ENCODE peak calls at places on chromosome 4, in six cellular contexts. E is PC-3; P is activated gamma-delta T cell treated with anti-CD3 and anti-CD28 coated beads, Interleukin-2, amount 50 U/mL, for 16 hours; F is nephron progenitor cell; K is anterior cingulate cortex; R is AG09309. Z is an unnamed sample.

GRCh38 chr4:156146581-156146980 is 192.9 kb upstream of the CTSO start:
- DNase-seq in E (no peak), P (no peak), F (no peak), K (no peak), R (no peak), Z (no peak)

GRCh38 chr4:535181-535923 is 36.3 kb downstream of the PIGG start:
- DNase-seq in E (no peak), P (no peak), F (no peak), K (no peak), R (no peak), Z (no peak)

GRCh38 chr4:153579872-153580271 is 104.2 kb upstream of the TLR2 start:
- DNase-seq in E (no peak), P (no peak), F (no peak), K (no peak), R (no peak), Z (no peak)

GRCh38 chr4:4461850-4462249 is 74.9 kb downstream of the NSG1 start:
- DNase-seq in E (no peak), P (peak), F (no peak), K (no peak), R (no peak), Z (no peak)

GRCh38 chr4:72314869-72315268 is 254.2 kb downstream of the ADAMTS3 start:
- DNase-seq in E (peak), P (no peak), F (no peak), K (no peak), R (peak), Z (peak)

GRCh38 chr4:38815879-38816782 is 11.5 kb upstream of the TLR1 start:
- DNase-seq in E (no peak), P (no peak), F (no peak), K (no peak), R (no peak), Z (peak)

GRCh38 chr4:4771160-4771559 is 88.3 kb upstream of the MSX1 start:
- DNase-seq in E (no peak), P (no peak), F (no peak), K (no peak), R (no peak), Z (no peak)

GRCh38 chr4:124290678-124291077 is 421.9 kb downstream of the ANKRD50 start:
- DNase-seq in E (peak), P (no peak), F (no peak), K (no peak), R (no peak), Z (no peak)

GRCh38 chr4:17480530-17480929 is 31.4 kb downstream of the QDPR start:
- DNase-seq in E (no peak), P (no peak), F (no peak), K (no peak), R (no peak), Z (no peak)

GRCh38 chr4:76909711-76910110 is 11.8 kb upstream of the SOWAHB start:
- DNase-seq in E (no peak), P (no peak), F (no peak), K (no peak), R (no peak), Z (no peak)

GRCh38 chr4:78775278-78776030 is 696 bp upstream of the BMP2K start:
- DNase-seq in E (peak), P (peak), F (peak), K (peak), R (peak), Z (peak)

GRCh38 chr4:40881096-40881495 is 131.3 kb downstream of the NSUN7 start:
- DNase-seq in E (no peak), P (no peak), F (no peak), K (no peak), R (no peak), Z (no peak)

GRCh38 chr4:26288308-26288982 is 32.4 kb upstream of the RBPJ start:
- DNase-seq in E (peak), P (no peak), F (no peak), K (no peak), R (peak), Z (no peak)

GRCh38 chr4:55393461-55394320 is 2.1 kb upstream of the TMEM165 start:
- DNase-seq in E (peak), P (no peak), F (no peak), K (no peak), R (no peak), Z (no peak)

GRCh38 chr4:108010167-108010566 is 20.5 kb downstream of the HADH start:
- DNase-seq in E (peak), P (no peak), F (no peak), K (no peak), R (peak), Z (no peak)

GRCh38 chr4:7094931-7095330 is 27.1 kb upstream of the GRPEL1 start:
- DNase-seq in E (no peak), P (no peak), F (no peak), K (no peak), R (no peak), Z (no peak)

GRCh38 chr4:29861307-29861706 is 858.9 kb upstream of the PCDH7 start:
- DNase-seq in E (peak), P (no peak), F (no peak), K (no peak), R (no peak), Z (peak)

GRCh38 chr4:143921160-143921559 is 15.8 kb upstream of the GYPE start:
- DNase-seq in E (no peak), P (no peak), F (no peak), K (no peak), R (no peak), Z (no peak)

GRCh38 chr4:3730422-3730821 is 35.8 kb upstream of the ADRA2C start:
- DNase-seq in E (no peak), P (no peak), F (no peak), K (no peak), R (no peak), Z (no peak)

GRCh38 chr4:151922306-151922705 is 161.5 kb upstream of the GATB start:
- DNase-seq in E (peak), P (no peak), F (no peak), K (no peak), R (peak), Z (no peak)

GRCh38 chr4:2761035-2761923 is 5.1 kb upstream of the TNIP2 start:
- DNase-seq in E (peak), P (no peak), F (no peak), K (no peak), R (no peak), Z (no peak)

GRCh38 chr4:108024078-108024990 is 34.6 kb downstream of the HADH start:
- DNase-seq in E (no peak), P (no peak), F (no peak), K (no peak), R (no peak), Z (no peak)

GRCh38 chr4:23504094-23504493 is 385.8 kb downstream of the PPARGC1A start:
- DNase-seq in E (no peak), P (no peak), F (no peak), K (no peak), R (no peak), Z (no peak)

GRCh38 chr4:143586080-143586479 is 72.6 kb downstream of the SMARCA5 start:
- DNase-seq in E (no peak), P (no peak), F (no peak), K (no peak), R (no peak), Z (no peak)

GRCh38 chr4:42609051-42609450 is 47.9 kb downstream of the ATP8A1 start:
- DNase-seq in E (no peak), P (no peak), F (no peak), K (no peak), R (no peak), Z (no peak)

GRCh38 chr4:140346136-140346535 is 27.3 kb upstream of the SCOC start:
- DNase-seq in E (no peak), P (no peak), F (no peak), K (no peak), R (no peak), Z (no peak)

GRCh38 chr4:74283614-74284013 is 24.7 kb upstream of the EPGN start:
- DNase-seq in E (peak), P (no peak), F (no peak), K (no peak), R (peak), Z (no peak)

GRCh38 chr4:169410839-169411770 is 140.3 kb upstream of the SH3RF1 start:
- DNase-seq in E (peak), P (no peak), F (peak), K (no peak), R (peak), Z (no peak)

GRCh38 chr4:54913751-54914526 is 211.5 kb downstream of the KDR start:
- DNase-seq in E (peak), P (no peak), F (no peak), K (no peak), R (no peak), Z (no peak)

GRCh38 chr4:25889626-25890025 is 24.4 kb upstream of the SMIM20 start:
- DNase-seq in E (no peak), P (no peak), F (no peak), K (no peak), R (no peak), Z (no peak)

GRCh38 chr4:30789219-30789671 is 69.1 kb downstream of the PCDH7 start:
- DNase-seq in E (peak), P (no peak), F (no peak), K (no peak), R (no peak), Z (no peak)